ENCODE peak calls at places on chromosomes 13 and 19, in four cellular contexts. W, L, I and M are unnamed samples.

GRCh38 chr19:661427-662196 is 1.4 kb downstream of the RNF126 start:
- DNase-seq in W (no peak), L (peak; percentile 71), I (peak; percentile 86), M (peak; percentile 85)

GRCh38 chr19:33235996-33236350 is 10.3 kb upstream of the SLC7A10 start:
- DNase-seq in W (no peak), L (no peak), I (no peak), M (no peak)

GRCh38 chr13:92657565-92657964 is 569.0 kb upstream of the GPC6 start:
- DNase-seq in W (peak; percentile 1), L (no peak), I (no peak), M (no peak)

GRCh38 chr13:44758595-44759221 is 182.6 kb upstream of the TSC22D1 start:
- DNase-seq in W (peak; percentile 98), L (peak; percentile 20), I (no peak), M (no peak)

GRCh38 chr13:44308352-44308751 is 65.3 kb upstream of the SERP2 start:
- DNase-seq in W (no peak), L (no peak), I (no peak), M (no peak)

GRCh38 chr13:60047943-60048342 is 115.8 kb downstream of the DIAPH3 start:
- DNase-seq in W (peak; percentile 25), L (no peak), I (no peak), M (no peak)

GRCh38 chr19:36140289-36141038 is 598 bp downstream of the CAPNS1 start:
- DNase-seq in W (peak; percentile 52), L (peak; percentile 53), I (no peak), M (peak; percentile 72)

GRCh38 chr13:44843403-44843802 is 145.9 kb downstream of the NUFIP1 start:
- DNase-seq in W (peak; percentile 34), L (no peak), I (no peak), M (no peak)

GRCh38 chr19:1455336-1456120 is 5.6 kb downstream of the APC2 start:
- DNase-seq in W (peak; percentile 30), L (peak; percentile 83), I (peak; percentile 70), M (peak; percentile 92)

GRCh38 chr13:70249332-70250064 is 141.2 kb upstream of the KLHL1 start:
- DNase-seq in W (no peak), L (no peak), I (no peak), M (no peak)

GRCh38 chr13:113924184-113924583 is 49.7 kb downstream of the C13orf46 start:
- DNase-seq in W (no peak), L (no peak), I (no peak), M (no peak)

GRCh38 chr13:42781362-42781761 is at the start of gene FAM216B:
- DNase-seq in W (peak; percentile 39), L (no peak), I (no peak), M (no peak)

GRCh38 chr13:44649118-44649455 is 73.0 kb upstream of the TSC22D1 start:
- DNase-seq in W (no peak), L (no peak), I (no peak), M (no peak)

GRCh38 chr13:75226755-75227435 is 255.1 kb downstream of the TBC1D4 start:
- DNase-seq in W (peak; percentile 86), L (no peak), I (no peak), M (no peak)

GRCh38 chr19:51507209-51507608 is 5.6 kb upstream of the SIGLEC12 start:
- DNase-seq in W (no peak), L (no peak), I (no peak), M (no peak)

GRCh38 chr19:1580382-1580781 is 12.3 kb upstream of the MEX3D start:
- DNase-seq in W (no peak), L (no peak), I (no peak), M (no peak)

GRCh38 chr19:677601-678380 is 1.6 kb downstream of the FSTL3 start:
- DNase-seq in W (no peak), L (no peak), I (peak; percentile 13), M (no peak)

GRCh38 chr19:1854032-1854541 is 5.8 kb upstream of the REXO1 start:
- DNase-seq in W (no peak), L (no peak), I (peak; percentile 43), M (no peak)

GRCh38 chr19:42255766-42256750 is 1.1 kb upstream of the ERF start:
- DNase-seq in W (peak; percentile 46), L (no peak), I (no peak), M (no peak)

GRCh38 chr19:2424686-2425621 is 2.4 kb downstream of the TIMM13 start:
- DNase-seq in W (peak; percentile 69), L (no peak), I (no peak), M (no peak)

GRCh38 chr13:66341978-66342377 is 888.2 kb downstream of the PCDH9 start:
- DNase-seq in W (no peak), L (no peak), I (no peak), M (no peak)

GRCh38 chr19:7348587-7349230 is at the start of gene ARHGEF18:
- DNase-seq in W (no peak), L (peak; percentile 40), I (peak; percentile 62), M (peak; percentile 93)

GRCh38 chr19:5017235-5017634 is 48.3 kb downstream of the KDM4B start:
- DNase-seq in W (no peak), L (no peak), I (no peak), M (no peak)

GRCh38 chr13:79385694-79386093 is 20.4 kb downstream of the RBM26 start:
- DNase-seq in W (no peak), L (no peak), I (peak; percentile 42), M (no peak)

GRCh38 chr13:113148940-113149503 is 9.4 kb upstream of the PROZ start:
- DNase-seq in W (no peak), L (no peak), I (no peak), M (no peak)

GRCh38 chr19:33438016-33438671 is 64.6 kb downstream of the CEBPG start:
- DNase-seq in W (peak; percentile 10), L (no peak), I (no peak), M (peak; percentile 56)

GRCh38 chr19:17415107-17415506 is 4.7 kb upstream of the MVB12A start:
- DNase-seq in W (no peak), L (no peak), I (no peak), M (no peak)

GRCh38 chr19:10408511-10409291 is 5.4 kb upstream of the CDC37 start:
- DNase-seq in W (no peak), L (peak; percentile 62), I (peak; percentile 84), M (peak; percentile 91)

GRCh38 chr19:35777411-35777841 is 2.1 kb downstream of the ARHGAP33 start:
- DNase-seq in W (no peak), L (no peak), I (peak; percentile 5), M (no peak)

GRCh38 chr13:27036236-27036981 is 135.2 kb downstream of the USP12 start:
- DNase-seq in W (no peak), L (no peak), I (no peak), M (no peak)

GRCh38 chr19:10118960-10119359 is 739 bp downstream of the EIF3G start:
- DNase-seq in W (no peak), L (no peak), I (no peak), M (no peak)

GRCh38 chr19:38506723-38507550 is 73.4 kb downstream of the RYR1 start:
- DNase-seq in W (no peak), L (peak; percentile 88), I (peak; percentile 93), M (peak; percentile 74)

GRCh38 chr19:55232284-55232597 is 3.7 kb upstream of the TMEM86B start:
- DNase-seq in W (no peak), L (no peak), I (no peak), M (no peak)
- H3K27ac ChIP-seq in W (no peak overlapping the region), L (no peak overlapping the region), I (no peak overlapping the region), M (no peak overlapping the region)

DNA sequence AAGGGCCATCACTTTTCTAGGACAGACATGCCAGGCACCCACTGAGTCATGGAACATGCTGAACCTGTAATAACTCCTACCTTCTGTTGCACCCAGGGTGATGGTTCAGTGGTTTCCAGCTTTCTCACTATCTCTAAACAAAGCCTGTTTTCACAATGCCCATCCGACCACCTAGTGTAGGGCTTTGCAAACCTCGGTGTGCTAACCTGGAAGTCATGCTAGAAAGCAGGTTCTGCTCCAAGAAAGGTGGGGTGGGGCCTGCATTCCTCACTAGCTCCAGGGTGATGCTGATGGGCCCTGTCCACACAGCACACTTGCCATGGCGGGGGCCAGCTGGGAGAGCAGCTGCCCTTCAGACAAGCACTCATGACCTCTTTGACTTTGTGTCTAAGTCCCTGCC is 43.4 kb downstream of the COL4A2 start:
- DNase-seq in W (no peak), L (no peak), I (no peak), M (no peak)
- H3K4me1 ChIP-seq in W (peaks cover 25% of the 10 kb centered on the region), L (peaks cover 31% of the 10 kb centered on the region), I (no peaks in the 10 kb centered on the region), M (peaks cover 47% of the 10 kb centered on the region)

GRCh38 chr19:57779220-57779845 is 9.9 kb downstream of the ZNF586 start:
- DNase-seq in W (no peak), L (no peak), I (no peak), M (no peak)
- H3K9me3 ChIP-seq in W (peaks cover 55% of the 10 kb centered on the region), L (peaks cover 65% of the 10 kb centered on the region), I (peaks cover 13% of the 10 kb centered on the region), M (peaks cover 25% of the 10 kb centered on the region)

GRCh38 chr19:48836089-48837017 is at the start of gene HSD17B14:
- DNase-seq in W (no peak), L (peak; percentile 23), I (no peak), M (no peak)
- H3K27ac ChIP-seq in W (peak within 1 kb of the TSS; percentile 12), L (peak within 1 kb of the TSS; percentile 64), I (peak within 1 kb of the TSS; percentile 10), M (peak within 1 kb of the TSS; percentile 61)

GRCh38 chr19:47226426-47227346 is 4.3 kb downstream of the BBC3 start:
- DNase-seq in W (peak; percentile 67), L (peak; percentile 90), I (peak; percentile 77), M (peak; percentile 94)
- H3K4me1 ChIP-seq in W (peaks cover 23% of the 10 kb centered on the region), L (peaks cover 35% of the 10 kb centered on the region), I (peaks cover 46% of the 10 kb centered on the region), M (peaks cover 46% of the 10 kb centered on the region)

GRCh38 chr19:40033989-40034560 is 22.0 kb downstream of the ZNF780B start:
- DNase-seq in W (no peak), L (no peak), I (no peak), M (no peak)
- H3K9me3 ChIP-seq in W (peaks cover 58% of the 10 kb centered on the region), L (peaks cover 83% of the 10 kb centered on the region), I (peaks cover 4% of the 10 kb centered on the region), M (peaks cover 85% of the 10 kb centered on the region)

GRCh38 chr19:43474487-43474886 is 9.1 kb upstream of the LYPD3 start:
- DNase-seq in W (no peak), L (no peak), I (no peak), M (no peak)
- H3K27ac ChIP-seq in W (no peak overlapping the region), L (peak overlapping the region; percentile 84), I (peak overlapping the region; percentile 58), M (peak overlapping the region; percentile 64)